ENCODE peak calls at places on chromosomes 5 and 9, in five cellular contexts. One of them, this sample, is unnamed.
A peak's percentile ranks its signal among the peaks of the same experiment; 100 is the strongest.

GRCh38 chr9:69898714-69899209 is 78.1 kb downstream of the CFAP95 start:
- DNase-seq in dorsolateral prefrontal cortex: no peak
- DNase-seq in astrocyte of the spinal cord: peak; percentile 94
- DNase-seq in activated naive CD4-positive, alpha-beta T cell treated with anti-CD3 and anti-CD28 coated beads for 36 hours: no peak
- DNase-seq in T-helper 9 cell: no peak
- DNase-seq in this sample: peak; percentile 64

GRCh38 chr9:121326924-121327613 is 43.0 kb downstream of the STOM start:
- DNase-seq in dorsolateral prefrontal cortex: no peak
- DNase-seq in astrocyte of the spinal cord: no peak
- DNase-seq in activated naive CD4-positive, alpha-beta T cell treated with anti-CD3 and anti-CD28 coated beads for 36 hours: no peak
- DNase-seq in T-helper 9 cell: no peak
- DNase-seq in this sample: no peak

GRCh38 chr5:127942246-127943060 is 141.1 kb upstream of the SLC12A2 start:
- DNase-seq in dorsolateral prefrontal cortex: no peak
- DNase-seq in astrocyte of the spinal cord: peak; percentile 51
- DNase-seq in activated naive CD4-positive, alpha-beta T cell treated with anti-CD3 and anti-CD28 coated beads for 36 hours: no peak
- DNase-seq in T-helper 9 cell: no peak
- DNase-seq in this sample: no peak

GRCh38 chr5:175696139-175696854 is 38.4 kb downstream of the HRH2 start:
- DNase-seq in dorsolateral prefrontal cortex: no peak
- DNase-seq in astrocyte of the spinal cord: no peak
- DNase-seq in activated naive CD4-positive, alpha-beta T cell treated with anti-CD3 and anti-CD28 coated beads for 36 hours: peak; percentile 95
- DNase-seq in T-helper 9 cell: peak; percentile 55
- DNase-seq in this sample: peak; percentile 77

GRCh38 chr9:114190563-114190905 is 35.2 kb downstream of the COL27A1 start:
- DNase-seq in dorsolateral prefrontal cortex: no peak
- DNase-seq in astrocyte of the spinal cord: no peak
- DNase-seq in activated naive CD4-positive, alpha-beta T cell treated with anti-CD3 and anti-CD28 coated beads for 36 hours: no peak
- DNase-seq in T-helper 9 cell: no peak
- DNase-seq in this sample: no peak

GRCh38 chr5:171321447-171321846 is 12.4 kb downstream of the TLX3 start:
- DNase-seq in dorsolateral prefrontal cortex: no peak
- DNase-seq in astrocyte of the spinal cord: no peak
- DNase-seq in activated naive CD4-positive, alpha-beta T cell treated with anti-CD3 and anti-CD28 coated beads for 36 hours: no peak
- DNase-seq in T-helper 9 cell: no peak
- DNase-seq in this sample: no peak

GRCh38 chr5:176391479-176391878 is 2.9 kb downstream of the HIGD2A start:
- DNase-seq in dorsolateral prefrontal cortex: no peak
- DNase-seq in astrocyte of the spinal cord: no peak
- DNase-seq in activated naive CD4-positive, alpha-beta T cell treated with anti-CD3 and anti-CD28 coated beads for 36 hours: no peak
- DNase-seq in T-helper 9 cell: no peak
- DNase-seq in this sample: no peak

GRCh38 chr9:71608825-71609452 is 159.4 kb downstream of the CEMIP2 start:
- DNase-seq in dorsolateral prefrontal cortex: no peak
- DNase-seq in astrocyte of the spinal cord: no peak
- DNase-seq in activated naive CD4-positive, alpha-beta T cell treated with anti-CD3 and anti-CD28 coated beads for 36 hours: no peak
- DNase-seq in T-helper 9 cell: no peak
- DNase-seq in this sample: no peak

GRCh38 chr9:69090140-69090750 is 54.7 kb downstream of the FXN start:
- DNase-seq in dorsolateral prefrontal cortex: no peak
- DNase-seq in astrocyte of the spinal cord: no peak
- DNase-seq in activated naive CD4-positive, alpha-beta T cell treated with anti-CD3 and anti-CD28 coated beads for 36 hours: no peak
- DNase-seq in T-helper 9 cell: no peak
- DNase-seq in this sample: no peak

GRCh38 chr5:134370306-134370870 is 981 bp upstream of the UBE2B start:
- DNase-seq in dorsolateral prefrontal cortex: no peak
- DNase-seq in astrocyte of the spinal cord: no peak
- DNase-seq in activated naive CD4-positive, alpha-beta T cell treated with anti-CD3 and anti-CD28 coated beads for 36 hours: peak; percentile 22
- DNase-seq in T-helper 9 cell: no peak
- DNase-seq in this sample: no peak

This sample was measured in cardiac muscle cell.